ENCODE peak calls at places on chromosomes 3 and 15, in seven cellular contexts. One of them, this sample, is unnamed.
A peak's percentile ranks its signal among the peaks of the same experiment; 100 is the strongest.

GRCh38 chr3:23162939-23163338 is 40.2 kb upstream of the UBE2E2 start:
- DNase-seq in spleen: no peak
- DNase-seq in stomach: no peak
- DNase-seq in AG04450: no peak
- DNase-seq in uterus: no peak
- DNase-seq in right lobe of liver: no peak
- DNase-seq in tibial artery: no peak
- DNase-seq in this sample: peak; percentile 16

GRCh38 chr15:58771621-58772235 is 626 bp downstream of the MINDY2 start:
- DNase-seq in spleen: peak; percentile 92
- DNase-seq in stomach: peak; percentile 56
- DNase-seq in AG04450: no peak
- DNase-seq in uterus: peak; percentile 52
- DNase-seq in right lobe of liver: peak; percentile 80
- DNase-seq in tibial artery: peak; percentile 80
- DNase-seq in this sample: no peak

GRCh38 chr15:82197734-82198594 is 64.6 kb downstream of the EFL1 start:
- DNase-seq in spleen: no peak
- DNase-seq in stomach: peak; percentile 72
- DNase-seq in AG04450: peak; percentile 50
- DNase-seq in uterus: peak; percentile 82
- DNase-seq in right lobe of liver: no peak
- DNase-seq in tibial artery: peak; percentile 69
- DNase-seq in this sample: peak; percentile 45

GRCh38 chr3:139532996-139533395 is 6.5 kb downstream of the RBP1 start:
- DNase-seq in spleen: no peak
- DNase-seq in stomach: no peak
- DNase-seq in AG04450: no peak
- DNase-seq in uterus: no peak
- DNase-seq in right lobe of liver: no peak
- DNase-seq in tibial artery: no peak
- DNase-seq in this sample: no peak

GRCh38 chr3:160755776-160756304 is at the start of gene PPM1L:
- DNase-seq in spleen: peak; percentile 95
- DNase-seq in stomach: peak; percentile 68
- DNase-seq in AG04450: no peak
- DNase-seq in uterus: peak; percentile 44
- DNase-seq in right lobe of liver: peak; percentile 76
- DNase-seq in tibial artery: peak; percentile 77
- DNase-seq in this sample: peak; percentile 24

GRCh38 chr15:101579766-101580165 is 72.4 kb downstream of the TM2D3 start:
- DNase-seq in spleen: no peak
- DNase-seq in stomach: no peak
- DNase-seq in AG04450: no peak
- DNase-seq in uterus: no peak
- DNase-seq in right lobe of liver: no peak
- DNase-seq in tibial artery: no peak
- DNase-seq in this sample: no peak

GRCh38 chr15:83732196-83732595 is 78.3 kb downstream of the ADAMTSL3 start:
- DNase-seq in spleen: no peak
- DNase-seq in stomach: no peak
- DNase-seq in AG04450: no peak
- DNase-seq in uterus: no peak
- DNase-seq in right lobe of liver: no peak
- DNase-seq in tibial artery: no peak
- DNase-seq in this sample: no peak

GRCh38 chr3:30804983-30805382 is 89.5 kb downstream of the GADL1 start:
- DNase-seq in spleen: no peak
- DNase-seq in stomach: no peak
- DNase-seq in AG04450: no peak
- DNase-seq in uterus: no peak
- DNase-seq in right lobe of liver: no peak
- DNase-seq in tibial artery: no peak
- DNase-seq in this sample: no peak

GRCh38 chr3:149134560-149134959 is 5.1 kb downstream of the HPS3 start:
- DNase-seq in spleen: no peak
- DNase-seq in stomach: no peak
- DNase-seq in AG04450: no peak
- DNase-seq in uterus: peak; percentile 39
- DNase-seq in right lobe of liver: no peak
- DNase-seq in tibial artery: no peak
- DNase-seq in this sample: no peak

GRCh38 chr3:66418432-66419052 is 82.3 kb downstream of the LRIG1 start:
- DNase-seq in spleen: no peak
- DNase-seq in stomach: peak; percentile 73
- DNase-seq in AG04450: no peak
- DNase-seq in uterus: no peak
- DNase-seq in right lobe of liver: no peak
- DNase-seq in tibial artery: peak; percentile 86
- DNase-seq in this sample: no peak

GRCh38 chr3:55357796-55358195 is 129.3 kb downstream of the WNT5A start:
- DNase-seq in spleen: no peak
- DNase-seq in stomach: no peak
- DNase-seq in AG04450: no peak
- DNase-seq in uterus: no peak
- DNase-seq in right lobe of liver: no peak
- DNase-seq in tibial artery: no peak
- DNase-seq in this sample: no peak

GRCh38 chr3:98901032-98901464 is 447 bp downstream of the DCBLD2 start:
- DNase-seq in spleen: peak; percentile 87
- DNase-seq in stomach: peak; percentile 40
- DNase-seq in AG04450: no peak
- DNase-seq in uterus: peak; percentile 49
- DNase-seq in right lobe of liver: peak; percentile 61
- DNase-seq in tibial artery: peak; percentile 82
- DNase-seq in this sample: no peak

GRCh38 chr15:44157679-44158078 is 37.4 kb downstream of the FRMD5 start:
- DNase-seq in spleen: no peak
- DNase-seq in stomach: no peak
- DNase-seq in AG04450: peak; percentile 78
- DNase-seq in uterus: no peak
- DNase-seq in right lobe of liver: no peak
- DNase-seq in tibial artery: no peak
- DNase-seq in this sample: no peak

GRCh38 chr3:140205598-140205997 is 270.6 kb downstream of the CLSTN2 start:
- DNase-seq in spleen: no peak
- DNase-seq in stomach: no peak
- DNase-seq in AG04450: no peak
- DNase-seq in uterus: no peak
- DNase-seq in right lobe of liver: no peak
- DNase-seq in tibial artery: no peak
- DNase-seq in this sample: no peak

GRCh38 chr3:44206301-44206700 is 35.4 kb upstream of the TOPAZ1 start:
- DNase-seq in spleen: no peak
- DNase-seq in stomach: no peak
- DNase-seq in AG04450: no peak
- DNase-seq in uterus: no peak
- DNase-seq in right lobe of liver: no peak
- DNase-seq in tibial artery: no peak
- DNase-seq in this sample: no peak

GRCh38 chr3:114644372-114644771 is 350.5 kb downstream of the TIGIT start:
- DNase-seq in spleen: no peak
- DNase-seq in stomach: no peak
- DNase-seq in AG04450: no peak
- DNase-seq in uterus: no peak
- DNase-seq in right lobe of liver: no peak
- DNase-seq in tibial artery: no peak
- DNase-seq in this sample: no peak

GRCh38 chr3:8854656-8855055 is 85.2 kb upstream of the OXTR start:
- DNase-seq in spleen: no peak
- DNase-seq in stomach: no peak
- DNase-seq in AG04450: peak; percentile 18
- DNase-seq in uterus: no peak
- DNase-seq in right lobe of liver: no peak
- DNase-seq in tibial artery: no peak
- DNase-seq in this sample: no peak

GRCh38 chr3:134769469-134769868 is 25.6 kb upstream of the EPHB1 start:
- DNase-seq in spleen: no peak
- DNase-seq in stomach: no peak
- DNase-seq in AG04450: no peak
- DNase-seq in uterus: no peak
- DNase-seq in right lobe of liver: no peak
- DNase-seq in tibial artery: no peak
- DNase-seq in this sample: no peak

GRCh38 chr3:152314677-152315353 is 46.1 kb downstream of the MBNL1 start:
- DNase-seq in spleen: no peak
- DNase-seq in stomach: no peak
- DNase-seq in AG04450: no peak
- DNase-seq in uterus: no peak
- DNase-seq in right lobe of liver: no peak
- DNase-seq in tibial artery: no peak
- DNase-seq in this sample: no peak
- H3K4me3 ChIP-seq in spleen: no peak overlapping the region
- H3K4me3 ChIP-seq in stomach: no peak overlapping the region
- H3K4me3 ChIP-seq in AG04450: no peak overlapping the region
- H3K4me3 ChIP-seq in uterus: no peak overlapping the region
- H3K4me3 ChIP-seq in right lobe of liver: no peak overlapping the region
- H3K4me3 ChIP-seq in tibial artery: no peak overlapping the region
- H3K4me3 ChIP-seq in this sample: no peak overlapping the region

GRCh38 chr3:25453521-25454410 is 25.7 kb downstream of the RARB start:
- DNase-seq in spleen: no peak
- DNase-seq in stomach: no peak
- DNase-seq in AG04450: peak; percentile 39
- DNase-seq in uterus: peak; percentile 66
- DNase-seq in right lobe of liver: no peak
- DNase-seq in tibial artery: no peak
- DNase-seq in this sample: no peak
- H3K4me3 ChIP-seq in spleen: no peak overlapping the region
- H3K4me3 ChIP-seq in stomach: no peak overlapping the region
- H3K4me3 ChIP-seq in AG04450: peak overlapping the region; percentile 39
- H3K4me3 ChIP-seq in uterus: peak overlapping the region; percentile 4
- H3K4me3 ChIP-seq in right lobe of liver: no peak overlapping the region
- H3K4me3 ChIP-seq in tibial artery: peak overlapping the region; percentile 27
- H3K4me3 ChIP-seq in this sample: no peak overlapping the region

GRCh38 chr3:106255870-106256248 is 387.0 kb upstream of the CBLB start:
- DNase-seq in spleen: peak; percentile 90
- DNase-seq in stomach: no peak
- DNase-seq in AG04450: no peak
- DNase-seq in uterus: no peak
- DNase-seq in right lobe of liver: no peak
- DNase-seq in tibial artery: no peak
- DNase-seq in this sample: no peak
- H3K4me3 ChIP-seq in spleen: peak overlapping the region; percentile 20
- H3K4me3 ChIP-seq in stomach: no peak overlapping the region
- H3K4me3 ChIP-seq in AG04450: no peak overlapping the region
- H3K4me3 ChIP-seq in uterus: no peak overlapping the region
- H3K4me3 ChIP-seq in right lobe of liver: no peak overlapping the region
- H3K4me3 ChIP-seq in tibial artery: no peak overlapping the region
- H3K4me3 ChIP-seq in this sample: no peak overlapping the region

GRCh38 chr15:85997618-85998017 is 82.1 kb upstream of the AGBL1 start:
- DNase-seq in spleen: no peak
- DNase-seq in stomach: no peak
- DNase-seq in AG04450: no peak
- DNase-seq in uterus: no peak
- DNase-seq in right lobe of liver: no peak
- DNase-seq in tibial artery: no peak
- DNase-seq in this sample: no peak
- H3K4me3 ChIP-seq in spleen: no peak overlapping the region
- H3K4me3 ChIP-seq in stomach: no peak overlapping the region
- H3K4me3 ChIP-seq in AG04450: no peak overlapping the region
- H3K4me3 ChIP-seq in uterus: no peak overlapping the region
- H3K4me3 ChIP-seq in right lobe of liver: no peak overlapping the region
- H3K4me3 ChIP-seq in tibial artery: no peak overlapping the region
- H3K4me3 ChIP-seq in this sample: no peak overlapping the region

DNA sequence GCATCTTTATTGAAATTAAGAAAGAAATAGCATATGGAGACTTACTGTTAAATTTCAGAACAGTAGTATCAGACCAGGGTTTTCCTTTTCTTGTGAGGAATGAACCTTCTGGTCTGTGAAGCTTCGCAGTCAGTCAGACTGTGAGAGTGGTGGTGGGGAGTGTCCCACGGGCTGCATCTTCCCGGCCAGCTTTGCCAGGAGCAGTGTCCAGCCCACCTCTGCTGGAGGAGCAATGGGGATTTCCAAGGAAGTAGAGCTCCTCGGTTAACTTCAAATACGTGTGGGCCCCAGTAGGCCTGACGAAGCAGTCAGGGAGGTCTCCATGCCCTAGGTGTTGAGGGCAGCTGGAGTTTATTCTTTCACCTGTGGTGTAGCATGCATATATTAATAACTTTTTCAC is 40.9 kb upstream of the FBXL22 start:
- DNase-seq in spleen: no peak
- DNase-seq in stomach: no peak
- DNase-seq in AG04450: no peak
- DNase-seq in uterus: no peak
- DNase-seq in right lobe of liver: no peak
- DNase-seq in tibial artery: no peak
- DNase-seq in this sample: no peak
- H3K4me3 ChIP-seq in spleen: no peak overlapping the region
- H3K4me3 ChIP-seq in stomach: no peak overlapping the region
- H3K4me3 ChIP-seq in AG04450: no peak overlapping the region
- H3K4me3 ChIP-seq in uterus: no peak overlapping the region
- H3K4me3 ChIP-seq in right lobe of liver: no peak overlapping the region
- H3K4me3 ChIP-seq in tibial artery: no peak overlapping the region
- H3K4me3 ChIP-seq in this sample: no peak overlapping the region

DNA sequence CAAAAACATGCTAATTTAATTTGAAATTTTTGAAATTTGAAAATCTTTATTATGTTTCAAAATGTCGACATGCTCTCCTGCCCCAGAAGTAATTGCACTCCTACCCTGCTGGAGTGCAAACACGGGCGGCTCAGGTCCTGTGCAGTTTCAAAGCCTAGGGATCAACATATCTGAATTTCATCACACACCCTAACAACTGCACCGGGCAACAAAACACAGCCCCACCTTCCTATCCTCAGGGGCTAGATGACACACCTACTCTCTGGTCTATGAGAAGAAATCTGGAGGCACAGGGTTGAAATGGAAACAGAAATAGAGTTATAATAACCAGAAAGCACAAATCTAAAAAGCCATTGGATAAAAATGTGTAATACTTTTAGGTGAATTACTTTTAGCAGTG is 61.4 kb downstream of the BFSP2 start:
- DNase-seq in spleen: no peak
- DNase-seq in stomach: no peak
- DNase-seq in AG04450: no peak
- DNase-seq in uterus: no peak
- DNase-seq in right lobe of liver: no peak
- DNase-seq in tibial artery: no peak
- DNase-seq in this sample: no peak
- H3K4me3 ChIP-seq in spleen: no peak overlapping the region
- H3K4me3 ChIP-seq in stomach: no peak overlapping the region
- H3K4me3 ChIP-seq in AG04450: no peak overlapping the region
- H3K4me3 ChIP-seq in uterus: no peak overlapping the region
- H3K4me3 ChIP-seq in right lobe of liver: no peak overlapping the region
- H3K4me3 ChIP-seq in tibial artery: no peak overlapping the region
- H3K4me3 ChIP-seq in this sample: no peak overlapping the region

GRCh38 chr3:193211173-193211572 is 29.8 kb upstream of the PLAAT1 start:
- DNase-seq in spleen: no peak
- DNase-seq in stomach: no peak
- DNase-seq in AG04450: no peak
- DNase-seq in uterus: no peak
- DNase-seq in right lobe of liver: no peak
- DNase-seq in tibial artery: no peak
- DNase-seq in this sample: no peak

GRCh38 chr3:193207874-193208273 is 33.1 kb upstream of the PLAAT1 start:
- DNase-seq in spleen: no peak
- DNase-seq in stomach: no peak
- DNase-seq in AG04450: no peak
- DNase-seq in uterus: no peak
- DNase-seq in right lobe of liver: no peak
- DNase-seq in tibial artery: no peak
- DNase-seq in this sample: no peak

GRCh38 chr3:193211984-193212383 is 29.0 kb upstream of the PLAAT1 start:
- DNase-seq in spleen: no peak
- DNase-seq in stomach: no peak
- DNase-seq in AG04450: no peak
- DNase-seq in uterus: no peak
- DNase-seq in right lobe of liver: no peak
- DNase-seq in tibial artery: no peak
- DNase-seq in this sample: no peak

GRCh38 chr3:193207290-193207689 is 33.7 kb upstream of the PLAAT1 start:
- DNase-seq in spleen: no peak
- DNase-seq in stomach: no peak
- DNase-seq in AG04450: no peak
- DNase-seq in uterus: no peak
- DNase-seq in right lobe of liver: no peak
- DNase-seq in tibial artery: no peak
- DNase-seq in this sample: no peak
- H3K4me3 ChIP-seq in spleen: no peak overlapping the region
- H3K4me3 ChIP-seq in stomach: no peak overlapping the region
- H3K4me3 ChIP-seq in AG04450: no peak overlapping the region
- H3K4me3 ChIP-seq in uterus: no peak overlapping the region
- H3K4me3 ChIP-seq in right lobe of liver: no peak overlapping the region
- H3K4me3 ChIP-seq in tibial artery: no peak overlapping the region
- H3K4me3 ChIP-seq in this sample: no peak overlapping the region